ENCODE peak calls at places on chromosome 18, in five cellular contexts. One of them, this sample, is unnamed.

GRCh38 chr18:29560270-29560669 is 1383.3 kb upstream of the CDH2 start:
- DNase-seq in fibroblast of mammary gland: no peak
- DNase-seq in K562: no peak
- DNase-seq in CD8-positive, alpha-beta T cell: no peak
- DNase-seq in GM13977: peak
- DNase-seq in this sample: no peak

GRCh38 chr18:45149712-45150111 is 465.6 kb upstream of the SLC14A2 start:
- DNase-seq in fibroblast of mammary gland: no peak
- DNase-seq in K562: no peak
- DNase-seq in CD8-positive, alpha-beta T cell: no peak
- DNase-seq in GM13977: no peak
- DNase-seq in this sample: no peak

GRCh38 chr18:42178381-42179080 is 223.5 kb downstream of the PIK3C3 start:
- DNase-seq in fibroblast of mammary gland: no peak
- DNase-seq in K562: no peak
- DNase-seq in CD8-positive, alpha-beta T cell: no peak
- DNase-seq in GM13977: no peak
- DNase-seq in this sample: no peak

GRCh38 chr18:3330622-3331021 is 68.7 kb downstream of the MYL12B start:
- DNase-seq in fibroblast of mammary gland: no peak
- DNase-seq in K562: no peak
- DNase-seq in CD8-positive, alpha-beta T cell: no peak
- DNase-seq in GM13977: no peak
- DNase-seq in this sample: no peak

GRCh38 chr18:69400976-69401474 is 337 bp downstream of the DOK6 start:
- DNase-seq in fibroblast of mammary gland: peak
- DNase-seq in K562: no peak
- DNase-seq in CD8-positive, alpha-beta T cell: no peak
- DNase-seq in GM13977: peak
- DNase-seq in this sample: peak

GRCh38 chr18:71022389-71022788 is 733.5 kb downstream of the SOCS6 start:
- DNase-seq in fibroblast of mammary gland: no peak
- DNase-seq in K562: no peak
- DNase-seq in CD8-positive, alpha-beta T cell: no peak
- DNase-seq in GM13977: no peak
- DNase-seq in this sample: no peak

GRCh38 chr18:8865934-8866333 is 160.6 kb downstream of the MTCL1 start:
- DNase-seq in fibroblast of mammary gland: no peak
- DNase-seq in K562: peak
- DNase-seq in CD8-positive, alpha-beta T cell: no peak
- DNase-seq in GM13977: no peak
- DNase-seq in this sample: no peak

GRCh38 chr18:3450358-3451107 is 561 bp downstream of the TGIF1 start:
- DNase-seq in fibroblast of mammary gland: peak
- DNase-seq in K562: peak
- DNase-seq in CD8-positive, alpha-beta T cell: peak
- DNase-seq in GM13977: peak
- DNase-seq in this sample: no peak

GRCh38 chr18:49566985-49567384 is 5.1 kb downstream of the LIPG start:
- DNase-seq in fibroblast of mammary gland: no peak
- DNase-seq in K562: no peak
- DNase-seq in CD8-positive, alpha-beta T cell: no peak
- DNase-seq in GM13977: no peak
- DNase-seq in this sample: no peak

GRCh38 chr18:43830905-43831304 is 553.6 kb upstream of the SYT4 start:
- DNase-seq in fibroblast of mammary gland: no peak
- DNase-seq in K562: no peak
- DNase-seq in CD8-positive, alpha-beta T cell: no peak
- DNase-seq in GM13977: no peak
- DNase-seq in this sample: no peak

GRCh38 chr18:54218299-54218698 is 6.2 kb downstream of the MBD2 start:
- DNase-seq in fibroblast of mammary gland: no peak
- DNase-seq in K562: no peak
- DNase-seq in CD8-positive, alpha-beta T cell: no peak
- DNase-seq in GM13977: no peak
- DNase-seq in this sample: peak

GRCh38 chr18:32093106-32093511 is 1.4 kb downstream of the RNF138 start:
- DNase-seq in fibroblast of mammary gland: peak
- DNase-seq in K562: peak
- DNase-seq in CD8-positive, alpha-beta T cell: no peak
- DNase-seq in GM13977: peak
- DNase-seq in this sample: peak

GRCh38 chr18:59516356-59517155 is 157.5 kb upstream of the LMAN1 start:
- DNase-seq in fibroblast of mammary gland: peak
- DNase-seq in K562: peak
- DNase-seq in CD8-positive, alpha-beta T cell: no peak
- DNase-seq in GM13977: no peak
- DNase-seq in this sample: no peak

GRCh38 chr18:55053976-55054375 is 94.7 kb upstream of the CCDC68 start:
- DNase-seq in fibroblast of mammary gland: no peak
- DNase-seq in K562: no peak
- DNase-seq in CD8-positive, alpha-beta T cell: no peak
- DNase-seq in GM13977: no peak
- DNase-seq in this sample: no peak

GRCh38 chr18:59715445-59715844 is 18.2 kb upstream of the CCBE1 start:
- DNase-seq in fibroblast of mammary gland: peak
- DNase-seq in K562: no peak
- DNase-seq in CD8-positive, alpha-beta T cell: no peak
- DNase-seq in GM13977: no peak
- DNase-seq in this sample: no peak

GRCh38 chr18:26133652-26134051 is at the start of gene PSMA8:
- DNase-seq in fibroblast of mammary gland: no peak
- DNase-seq in K562: no peak
- DNase-seq in CD8-positive, alpha-beta T cell: peak
- DNase-seq in GM13977: peak
- DNase-seq in this sample: no peak

GRCh38 chr18:78528437-78529228 is 451.0 kb upstream of the SALL3 start:
- DNase-seq in fibroblast of mammary gland: no peak
- DNase-seq in K562: no peak
- DNase-seq in CD8-positive, alpha-beta T cell: no peak
- DNase-seq in GM13977: no peak
- DNase-seq in this sample: no peak

GRCh38 chr18:27175914-27176313 is 9.2 kb downstream of the CHST9 start:
- DNase-seq in fibroblast of mammary gland: no peak
- DNase-seq in K562: no peak
- DNase-seq in CD8-positive, alpha-beta T cell: no peak
- DNase-seq in GM13977: no peak
- DNase-seq in this sample: no peak

GRCh38 chr18:79064228-79064627 is 5.0 kb upstream of the ATP9B start:
- DNase-seq in fibroblast of mammary gland: no peak
- DNase-seq in K562: no peak
- DNase-seq in CD8-positive, alpha-beta T cell: no peak
- DNase-seq in GM13977: no peak
- DNase-seq in this sample: no peak

GRCh38 chr18:46070683-46071614 is 1.1 kb downstream of the PSTPIP2 start:
- DNase-seq in fibroblast of mammary gland: no peak
- DNase-seq in K562: no peak
- DNase-seq in CD8-positive, alpha-beta T cell: no peak
- DNase-seq in GM13977: no peak
- DNase-seq in this sample: no peak

GRCh38 chr18:45821021-45821420 is 4.5 kb upstream of the SIGLEC15 start:
- DNase-seq in fibroblast of mammary gland: no peak
- DNase-seq in K562: no peak
- DNase-seq in CD8-positive, alpha-beta T cell: no peak
- DNase-seq in GM13977: no peak
- DNase-seq in this sample: no peak

GRCh38 chr18:7234061-7234460 is 3.2 kb downstream of the LRRC30 start:
- DNase-seq in fibroblast of mammary gland: no peak
- DNase-seq in K562: no peak
- DNase-seq in CD8-positive, alpha-beta T cell: no peak
- DNase-seq in GM13977: no peak
- DNase-seq in this sample: no peak

GRCh38 chr18:11114653-11115052 is 34.7 kb downstream of the PIEZO2 start:
- DNase-seq in fibroblast of mammary gland: no peak
- DNase-seq in K562: no peak
- DNase-seq in CD8-positive, alpha-beta T cell: no peak
- DNase-seq in GM13977: no peak
- DNase-seq in this sample: no peak

GRCh38 chr18:23095463-23095862 is 39.8 kb upstream of the CABLES1 start:
- DNase-seq in fibroblast of mammary gland: no peak
- DNase-seq in K562: no peak
- DNase-seq in CD8-positive, alpha-beta T cell: no peak
- DNase-seq in GM13977: no peak
- DNase-seq in this sample: no peak
- TF ChIP-seq CTCF in fibroblast of mammary gland: no peak
- TF ChIP-seq CTCF in K562: no peak
- TF ChIP-seq CTCF in CD8-positive, alpha-beta T cell: no peak
- TF ChIP-seq CTCF in GM13977: no peak
- TF ChIP-seq CTCF in this sample: no peak

GRCh38 chr18:63824220-63824525 is 49.0 kb downstream of the SERPINB7 start:
- DNase-seq in fibroblast of mammary gland: no peak
- DNase-seq in K562: no peak
- DNase-seq in CD8-positive, alpha-beta T cell: no peak
- DNase-seq in GM13977: no peak
- DNase-seq in this sample: no peak
- TF ChIP-seq CTCF in fibroblast of mammary gland: no peak
- TF ChIP-seq CTCF in K562: no peak
- TF ChIP-seq CTCF in CD8-positive, alpha-beta T cell: no peak
- TF ChIP-seq CTCF in GM13977: no peak
- TF ChIP-seq CTCF in this sample: no peak

GRCh38 chr18:76273956-76274355 is 221.1 kb downstream of the ZNF516 start:
- DNase-seq in fibroblast of mammary gland: no peak
- DNase-seq in K562: no peak
- DNase-seq in CD8-positive, alpha-beta T cell: no peak
- DNase-seq in GM13977: no peak
- DNase-seq in this sample: no peak

GRCh38 chr18:76273036-76273545 is 222.0 kb downstream of the ZNF516 start:
- DNase-seq in fibroblast of mammary gland: no peak
- DNase-seq in K562: no peak
- DNase-seq in CD8-positive, alpha-beta T cell: no peak
- DNase-seq in GM13977: no peak
- DNase-seq in this sample: no peak

GRCh38 chr18:76275913-76276312 is 219.1 kb downstream of the ZNF516 start:
- DNase-seq in fibroblast of mammary gland: no peak
- DNase-seq in K562: no peak
- DNase-seq in CD8-positive, alpha-beta T cell: no peak
- DNase-seq in GM13977: no peak
- DNase-seq in this sample: peak

GRCh38 chr18:76274470-76275289 is 220.4 kb downstream of the ZNF516 start:
- DNase-seq in fibroblast of mammary gland: no peak
- DNase-seq in K562: peak
- DNase-seq in CD8-positive, alpha-beta T cell: no peak
- DNase-seq in GM13977: no peak
- DNase-seq in this sample: no peak
- TF ChIP-seq CTCF in fibroblast of mammary gland: no peak
- TF ChIP-seq CTCF in K562: no peak
- TF ChIP-seq CTCF in CD8-positive, alpha-beta T cell: no peak
- TF ChIP-seq CTCF in GM13977: no peak
- TF ChIP-seq CTCF in this sample: peak

GRCh38 chr18:74331404-74331803 is 15.8 kb downstream of the C18orf63 start:
- DNase-seq in fibroblast of mammary gland: peak
- DNase-seq in K562: peak
- DNase-seq in CD8-positive, alpha-beta T cell: no peak
- DNase-seq in GM13977: no peak
- DNase-seq in this sample: no peak
- TF ChIP-seq CTCF in fibroblast of mammary gland: peak
- TF ChIP-seq CTCF in K562: peak
- TF ChIP-seq CTCF in CD8-positive, alpha-beta T cell: no peak
- TF ChIP-seq CTCF in GM13977: peak
- TF ChIP-seq CTCF in this sample: peak

GRCh38 chr18:51323941-51324340 is 126.5 kb upstream of the MEX3C start:
- DNase-seq in fibroblast of mammary gland: no peak
- DNase-seq in K562: no peak
- DNase-seq in CD8-positive, alpha-beta T cell: no peak
- DNase-seq in GM13977: no peak
- DNase-seq in this sample: no peak

DNA sequence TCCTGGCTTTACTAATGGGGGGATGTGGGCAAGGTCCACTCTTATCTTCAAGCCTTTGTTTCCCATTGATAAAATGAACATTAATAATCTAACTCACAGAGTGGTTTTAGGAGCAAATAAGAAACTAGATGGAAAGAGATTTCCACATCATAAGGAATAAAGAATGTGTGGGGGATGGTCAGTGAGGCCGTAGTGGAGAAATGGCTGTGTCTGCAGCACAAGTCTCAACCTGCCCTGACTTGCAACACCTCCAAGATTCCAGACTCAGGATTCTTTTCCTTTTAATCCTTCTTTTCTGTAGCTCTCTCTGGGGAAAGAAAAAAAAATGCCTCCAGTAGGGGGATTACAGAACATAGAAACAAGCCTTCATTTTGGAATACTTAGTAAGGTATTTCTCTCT is 124.2 kb upstream of the MEX3C start:
- DNase-seq in fibroblast of mammary gland: no peak
- DNase-seq in K562: no peak
- DNase-seq in CD8-positive, alpha-beta T cell: no peak
- DNase-seq in GM13977: no peak
- DNase-seq in this sample: no peak
- TF ChIP-seq CTCF in fibroblast of mammary gland: no peak
- TF ChIP-seq CTCF in K562: no peak
- TF ChIP-seq CTCF in CD8-positive, alpha-beta T cell: no peak
- TF ChIP-seq CTCF in GM13977: no peak
- TF ChIP-seq CTCF in this sample: no peak

GRCh38 chr18:10113156-10114022 is 199.6 kb downstream of the VAPA start:
- DNase-seq in fibroblast of mammary gland: peak
- DNase-seq in K562: no peak
- DNase-seq in CD8-positive, alpha-beta T cell: no peak
- DNase-seq in GM13977: no peak
- DNase-seq in this sample: no peak
- TF ChIP-seq CTCF in fibroblast of mammary gland: no peak
- TF ChIP-seq CTCF in K562: no peak
- TF ChIP-seq CTCF in CD8-positive, alpha-beta T cell: no peak
- TF ChIP-seq CTCF in GM13977: no peak
- TF ChIP-seq CTCF in this sample: no peak

GRCh38 chr18:62519684-62520083 is 3.1 kb upstream of the ZCCHC2 start:
- DNase-seq in fibroblast of mammary gland: no peak
- DNase-seq in K562: no peak
- DNase-seq in CD8-positive, alpha-beta T cell: no peak
- DNase-seq in GM13977: no peak
- DNase-seq in this sample: no peak

GRCh38 chr18:62522178-62522509 is 681 bp upstream of the ZCCHC2 start:
- DNase-seq in fibroblast of mammary gland: no peak
- DNase-seq in K562: no peak
- DNase-seq in CD8-positive, alpha-beta T cell: peak
- DNase-seq in GM13977: peak
- DNase-seq in this sample: no peak

GRCh38 chr18:62521588-62521987 is 1.2 kb upstream of the ZCCHC2 start:
- DNase-seq in fibroblast of mammary gland: no peak
- DNase-seq in K562: no peak
- DNase-seq in CD8-positive, alpha-beta T cell: no peak
- DNase-seq in GM13977: no peak
- DNase-seq in this sample: no peak

GRCh38 chr18:62522510-62523254 is at the start of gene ZCCHC2:
- DNase-seq in fibroblast of mammary gland: peak
- DNase-seq in K562: peak
- DNase-seq in CD8-positive, alpha-beta T cell: peak
- DNase-seq in GM13977: peak
- DNase-seq in this sample: peak

DNA sequence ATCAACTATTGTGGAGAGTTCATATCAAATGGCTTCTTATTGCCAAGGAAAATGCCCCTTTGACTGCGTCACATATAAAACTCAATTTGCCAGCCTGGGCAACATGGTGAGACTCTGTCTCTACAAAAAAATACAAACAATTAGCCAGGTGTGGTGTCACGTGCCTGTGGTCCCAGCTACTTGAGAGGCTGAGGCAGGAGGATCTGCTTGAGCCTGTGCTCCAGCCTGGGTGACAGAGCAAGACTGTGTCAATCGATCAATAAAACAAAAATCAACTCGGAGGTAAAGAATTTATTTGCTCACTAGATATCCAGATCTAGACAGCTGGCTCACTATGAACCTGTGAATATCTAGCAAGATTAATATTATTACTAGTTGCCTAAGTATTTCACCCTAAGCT is 1.7 kb upstream of the ZCCHC2 start:
- DNase-seq in fibroblast of mammary gland: no peak
- DNase-seq in K562: no peak
- DNase-seq in CD8-positive, alpha-beta T cell: no peak
- DNase-seq in GM13977: no peak
- DNase-seq in this sample: no peak
- TF ChIP-seq CTCF in fibroblast of mammary gland: no peak
- TF ChIP-seq CTCF in K562: no peak
- TF ChIP-seq CTCF in CD8-positive, alpha-beta T cell: no peak
- TF ChIP-seq CTCF in GM13977: no peak
- TF ChIP-seq CTCF in this sample: no peak